ENCODE peak calls at places on chromosomes 11 and 22, in four cellular contexts. One of them, this sample, is unnamed.

GRCh38 chr11:58788355-58789023 is 56.0 kb downstream of the GLYATL2 start:
- DNase-seq in GM12878: peak
- DNase-seq in IMR-90: peak
- DNase-seq in K562: peak
- DNase-seq in this sample: peak

GRCh38 chr11:65491614-65492386 is 7.0 kb upstream of the MALAT1 start:
- DNase-seq in GM12878: no peak
- DNase-seq in IMR-90: peak
- DNase-seq in K562: peak
- DNase-seq in this sample: peak

GRCh38 chr11:80722616-80723015 is 1281.8 kb upstream of the TENM4 start:
- DNase-seq in GM12878: no peak
- DNase-seq in IMR-90: no peak
- DNase-seq in K562: no peak
- DNase-seq in this sample: peak

GRCh38 chr11:64918056-64918455 is 1.0 kb upstream of the ATG2A start:
- DNase-seq in GM12878: no peak
- DNase-seq in IMR-90: peak
- DNase-seq in K562: peak
- DNase-seq in this sample: peak

GRCh38 chr11:65430406-65431217 is 8.0 kb downstream of the NEAT1 start:
- DNase-seq in GM12878: no peak
- DNase-seq in IMR-90: peak
- DNase-seq in K562: peak
- DNase-seq in this sample: peak

GRCh38 chr11:8338138-8338537 is 74.5 kb upstream of the LMO1 start:
- DNase-seq in GM12878: no peak
- DNase-seq in IMR-90: peak
- DNase-seq in K562: peak
- DNase-seq in this sample: peak

GRCh38 chr22:20494978-20495860 is at the start of gene KLHL22:
- DNase-seq in GM12878: no peak
- DNase-seq in IMR-90: peak
- DNase-seq in K562: no peak
- DNase-seq in this sample: peak

GRCh38 chr11:78037056-78037455 is 14.0 kb upstream of the KCTD14 start:
- DNase-seq in GM12878: no peak
- DNase-seq in IMR-90: no peak
- DNase-seq in K562: no peak
- DNase-seq in this sample: no peak

GRCh38 chr22:43171607-43172006 is 15.3 kb downstream of the TTLL12 start:
- DNase-seq in GM12878: no peak
- DNase-seq in IMR-90: no peak
- DNase-seq in K562: no peak
- DNase-seq in this sample: no peak

GRCh38 chr11:111815489-111815888 is 49.3 kb upstream of the PPP2R1B start:
- DNase-seq in GM12878: no peak
- DNase-seq in IMR-90: peak
- DNase-seq in K562: no peak
- DNase-seq in this sample: no peak

GRCh38 chr11:111823629-111824028 is 47.8 kb downstream of the ALG9 start:
- DNase-seq in GM12878: no peak
- DNase-seq in IMR-90: no peak
- DNase-seq in K562: no peak
- DNase-seq in this sample: no peak

GRCh38 chr11:111823131-111823530 is 48.2 kb downstream of the ALG9 start:
- DNase-seq in GM12878: no peak
- DNase-seq in IMR-90: no peak
- DNase-seq in K562: no peak
- DNase-seq in this sample: no peak

GRCh38 chr11:111820059-111820375 is 51.4 kb downstream of the ALG9 start:
- DNase-seq in GM12878: no peak
- DNase-seq in IMR-90: peak
- DNase-seq in K562: no peak
- DNase-seq in this sample: no peak

DNA sequence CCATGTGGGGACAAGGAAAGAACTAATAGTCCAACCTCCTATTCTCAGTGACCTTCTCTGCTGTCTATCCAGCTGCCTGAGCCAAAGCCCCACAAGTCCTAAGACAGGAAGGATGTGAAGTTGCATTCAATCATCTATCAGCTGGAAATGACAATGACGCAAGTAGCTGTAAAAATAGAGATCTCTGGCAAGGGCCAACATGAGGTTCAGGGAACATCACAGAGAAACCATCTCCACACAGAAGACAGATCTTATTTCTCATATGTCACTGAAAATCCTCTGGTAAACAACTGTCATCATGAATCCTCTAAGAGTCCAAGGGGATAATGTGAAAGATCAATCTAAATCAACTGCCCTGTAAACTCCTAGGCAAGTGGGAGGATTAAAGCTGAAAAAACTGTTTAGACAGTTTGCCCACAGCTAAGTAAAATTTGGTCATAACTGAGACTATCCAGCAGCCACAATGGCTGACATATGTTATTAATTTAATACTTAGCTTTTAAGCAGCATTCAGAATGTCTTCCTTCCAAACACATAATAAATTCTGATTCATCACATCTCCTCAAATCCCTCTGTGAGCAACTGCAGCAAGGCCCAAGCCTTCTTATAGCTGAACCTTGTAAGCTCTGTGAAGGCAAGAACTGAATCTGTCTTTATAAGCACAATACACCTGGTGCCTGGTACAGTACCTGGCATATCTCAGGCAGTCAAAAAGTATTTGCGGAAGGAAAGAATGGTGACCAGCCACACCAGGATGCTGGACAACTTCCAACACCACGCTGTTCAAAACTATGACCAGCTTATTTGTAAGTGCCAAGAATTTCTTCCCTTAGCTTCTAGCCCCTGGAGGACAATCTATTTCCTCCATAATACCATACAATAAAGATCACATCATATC is 52.0 kb downstream of the ALG9 start:
- DNase-seq in GM12878: no peak
- DNase-seq in IMR-90: peak
- DNase-seq in K562: no peak
- DNase-seq in this sample: peak
- H3K27ac ChIP-seq in GM12878: no peak
- H3K27ac ChIP-seq in IMR-90: peak
- H3K27ac ChIP-seq in K562: no peak
- H3K27ac ChIP-seq in this sample: peak

GRCh38 chr11:913043-913442 is 2.4 kb upstream of the CHID1 start:
- DNase-seq in GM12878: no peak
- DNase-seq in IMR-90: no peak
- DNase-seq in K562: no peak
- DNase-seq in this sample: no peak

GRCh38 chr11:911031-911889 is 650 bp upstream of the CHID1 start:
- DNase-seq in GM12878: no peak
- DNase-seq in IMR-90: peak
- DNase-seq in K562: peak
- DNase-seq in this sample: peak

GRCh38 chr11:910589-911030 is at the start of gene CHID1:
- DNase-seq in GM12878: no peak
- DNase-seq in IMR-90: peak
- DNase-seq in K562: peak
- DNase-seq in this sample: peak

GRCh38 chr11:911890-912219 is 1.2 kb upstream of the CHID1 start:
- DNase-seq in GM12878: no peak
- DNase-seq in IMR-90: no peak
- DNase-seq in K562: no peak
- DNase-seq in this sample: no peak

GRCh38 chr11:912266-912665 is 1.7 kb upstream of the CHID1 start:
- DNase-seq in GM12878: no peak
- DNase-seq in IMR-90: no peak
- DNase-seq in K562: no peak
- DNase-seq in this sample: no peak
- TF ChIP-seq FOS in GM12878: no peak
- TF ChIP-seq FOS in IMR-90: no peak
- TF ChIP-seq FOS in K562: no peak
- TF ChIP-seq FOS in this sample: no peak

DNA sequence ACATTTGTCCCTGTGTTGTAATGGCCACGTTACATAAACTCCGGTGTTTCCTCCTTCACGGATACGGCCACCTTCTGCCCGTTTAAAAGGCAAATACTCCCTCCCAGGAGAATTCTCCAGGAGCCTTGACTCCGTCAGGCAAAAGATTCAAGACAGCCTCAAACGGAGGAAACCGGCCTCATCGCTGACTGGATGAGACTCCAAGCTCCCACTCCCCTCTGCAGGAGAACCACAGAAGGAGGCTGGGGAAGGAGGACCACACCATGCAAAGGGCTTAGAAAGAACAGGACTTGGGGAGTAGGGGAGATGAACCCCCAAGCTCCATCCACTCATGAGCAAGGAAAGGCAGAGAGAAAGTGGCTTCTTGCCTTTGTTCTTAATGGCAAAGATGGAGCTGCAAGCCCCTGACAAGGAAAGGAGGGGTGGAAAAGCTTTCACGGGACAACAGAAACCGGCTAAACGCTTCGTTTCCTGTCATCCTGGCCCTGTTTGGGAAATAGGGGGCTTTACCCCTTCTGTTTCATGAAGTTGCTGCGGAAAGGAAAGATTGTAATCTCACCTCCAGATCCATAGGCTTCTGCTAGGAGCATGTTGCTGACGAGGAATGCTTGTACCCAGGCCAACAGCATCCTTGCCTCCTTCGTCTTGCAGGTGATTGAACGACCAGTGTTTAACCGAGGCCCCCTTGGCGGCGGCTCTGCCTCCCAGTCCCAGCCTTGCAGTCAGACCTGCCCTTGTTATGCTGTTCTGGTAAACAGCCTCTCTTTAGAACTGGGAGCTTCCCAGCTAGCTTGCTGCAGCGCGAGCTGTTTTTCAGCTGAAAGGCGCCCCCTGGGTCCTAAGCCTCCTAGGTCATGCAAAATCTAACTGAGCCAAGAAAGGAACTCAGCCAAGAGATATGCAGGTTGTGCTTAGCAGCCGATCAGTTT is at the start of gene PIK3IP1:
- DNase-seq in GM12878: peak
- DNase-seq in IMR-90: peak
- DNase-seq in K562: peak
- DNase-seq in this sample: peak
- H3K27ac ChIP-seq in GM12878: peak
- H3K27ac ChIP-seq in IMR-90: peak
- H3K27ac ChIP-seq in K562: peak
- H3K27ac ChIP-seq in this sample: no peak

GRCh38 chr22:24450600-24450999 is 23.2 kb downstream of the ADORA2A start:
- DNase-seq in GM12878: no peak
- DNase-seq in IMR-90: no peak
- DNase-seq in K562: peak
- DNase-seq in this sample: peak
- TF ChIP-seq FOS in GM12878: no peak
- TF ChIP-seq FOS in IMR-90: no peak
- TF ChIP-seq FOS in K562: no peak
- TF ChIP-seq FOS in this sample: no peak

DNA sequence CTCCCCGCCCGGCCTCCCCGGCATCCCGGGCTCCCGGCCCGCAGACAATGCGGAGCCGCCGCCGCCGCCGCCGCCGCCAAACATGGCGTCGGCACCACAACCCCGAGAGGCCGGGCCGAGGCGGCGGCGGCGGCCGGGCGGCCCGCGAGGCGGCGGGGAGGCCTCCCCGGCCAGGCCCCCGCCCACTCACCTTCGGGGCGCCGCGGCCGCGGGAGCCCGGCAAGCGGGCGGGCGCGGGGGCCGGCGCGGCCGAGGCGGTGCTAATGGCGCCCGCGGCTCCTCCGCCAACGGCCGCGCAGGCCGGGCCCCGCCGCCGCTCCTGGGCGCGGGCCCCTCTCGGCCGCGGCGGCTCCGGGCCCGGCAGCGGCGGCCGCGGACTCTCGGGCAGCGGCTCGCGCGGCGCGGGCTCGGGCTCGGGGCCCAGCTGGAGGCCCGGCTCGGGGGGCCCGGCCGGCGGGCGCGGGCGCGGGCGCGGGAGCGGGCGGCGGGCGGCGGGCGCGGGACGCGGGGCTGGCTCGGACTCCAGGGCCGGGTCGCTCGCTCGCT is 293 bp downstream of the BRD1 start:
- DNase-seq in GM12878: no peak
- DNase-seq in IMR-90: no peak
- DNase-seq in K562: peak
- DNase-seq in this sample: no peak
- H3K27ac ChIP-seq in GM12878: peak
- H3K27ac ChIP-seq in IMR-90: peak
- H3K27ac ChIP-seq in K562: peak
- H3K27ac ChIP-seq in this sample: peak

GRCh38 chr11:16610738-16611388 is 127.6 kb upstream of the C11orf58 start:
- DNase-seq in GM12878: no peak
- DNase-seq in IMR-90: no peak
- DNase-seq in K562: no peak
- DNase-seq in this sample: no peak
- TF ChIP-seq FOS in GM12878: no peak
- TF ChIP-seq FOS in IMR-90: no peak
- TF ChIP-seq FOS in K562: no peak
- TF ChIP-seq FOS in this sample: no peak

GRCh38 chr11:122193457-122193856 is 77.4 kb upstream of the BLID start:
- DNase-seq in GM12878: no peak
- DNase-seq in IMR-90: no peak
- DNase-seq in K562: no peak
- DNase-seq in this sample: no peak
- H3K27ac ChIP-seq in GM12878: no peak
- H3K27ac ChIP-seq in IMR-90: peak
- H3K27ac ChIP-seq in K562: no peak
- H3K27ac ChIP-seq in this sample: peak

This sample was measured in endothelial cell of umbilical vein.